ENCODE peak calls at places on chromosomes 2 and 18, in nine cellular contexts. M is ascending aorta, L is fibroblast of pulmonary artery, H is neural progenitor cell, O is astrocyte of the cerebellum, R is cardiac fibroblast, U is gastrocnemius medialis, Z is fibroblast of mammary gland, P is brain microvascular endothelial cell. I is an unnamed sample.

GRCh38 chr2:238060096-238060541 is 682 bp upstream of the SCLY start:
- DNase-seq in M (no peak), L (peak), H (no peak), O (no peak), R (peak), U (no peak), Z (peak), P (peak), I (peak)

GRCh38 chr2:155840661-155841060 is 491.9 kb downstream of the NR4A2 start:
- DNase-seq in M (no peak), L (no peak), H (no peak), O (no peak), R (no peak), U (no peak), Z (no peak), P (no peak), I (peak)

GRCh38 chr18:48996901-48997463 is 46.2 kb upstream of the SMAD7 start:
- DNase-seq in M (no peak), L (peak), H (no peak), O (peak), R (peak), U (no peak), Z (peak), P (peak), I (peak)

GRCh38 chr2:189610700-189611099 is 30.1 kb upstream of the SLC40A1 start:
- DNase-seq in M (no peak), L (no peak), H (no peak), O (no peak), R (no peak), U (no peak), Z (no peak), P (no peak), I (no peak)

GRCh38 chr2:236089271-236090026 is 78.7 kb downstream of the GBX2 start:
- DNase-seq in M (no peak), L (no peak), H (no peak), O (no peak), R (no peak), U (no peak), Z (peak), P (no peak), I (no peak)

GRCh38 chr2:231336236-231336635 is 59.3 kb upstream of the B3GNT7 start:
- DNase-seq in M (no peak), L (no peak), H (no peak), O (no peak), R (no peak), U (no peak), Z (no peak), P (no peak), I (no peak)

GRCh38 chr2:190468814-190469569 is 60.8 kb downstream of the MFSD6 start:
- DNase-seq in M (no peak), L (peak), H (no peak), O (peak), R (peak), U (peak), Z (peak), P (peak), I (peak)

GRCh38 chr2:146634256-146635068 is 1210.4 kb upstream of the ACVR2A start:
- DNase-seq in M (no peak), L (peak), H (no peak), O (peak), R (peak), U (no peak), Z (peak), P (peak), I (peak)

GRCh38 chr2:3594493-3595281 is at the start of gene COLEC11:
- DNase-seq in M (no peak), L (peak), H (peak), O (no peak), R (peak), U (no peak), Z (no peak), P (peak), I (no peak)

GRCh38 chr2:105873721-105874120 is 129.0 kb downstream of the NCK2 start:
- DNase-seq in M (no peak), L (peak), H (peak), O (peak), R (peak), U (no peak), Z (peak), P (peak), I (peak)

GRCh38 chr2:8544786-8545631 is 136.8 kb upstream of the ID2 start:
- DNase-seq in M (peak), L (peak), H (peak), O (peak), R (peak), U (peak), Z (peak), P (peak), I (peak)

GRCh38 chr2:226742346-226742745 is 57.3 kb downstream of the IRS1 start:
- DNase-seq in M (no peak), L (peak), H (peak), O (peak), R (peak), U (peak), Z (no peak), P (no peak), I (peak)

GRCh38 chr2:150046211-150046610 is 441.3 kb downstream of the RND3 start:
- DNase-seq in M (no peak), L (peak), H (no peak), O (no peak), R (peak), U (no peak), Z (no peak), P (peak), I (peak)

GRCh38 chr2:218081063-218081462 is 12.0 kb downstream of the RUFY4 start:
- DNase-seq in M (no peak), L (no peak), H (no peak), O (no peak), R (no peak), U (no peak), Z (no peak), P (no peak), I (no peak)

GRCh38 chr2:231786177-231786916 is at the start of gene COPS7B:
- DNase-seq in M (peak), L (peak), H (peak), O (peak), R (peak), U (peak), Z (peak), P (peak), I (peak)

GRCh38 chr2:218129756-218130155 is 3.9 kb downstream of the CXCR2 start:
- DNase-seq in M (no peak), L (no peak), H (no peak), O (no peak), R (no peak), U (no peak), Z (peak), P (no peak), I (peak)

GRCh38 chr18:28114472-28114871 is 62.5 kb downstream of the CDH2 start:
- DNase-seq in M (no peak), L (peak), H (no peak), O (peak), R (peak), U (no peak), Z (peak), P (peak), I (peak)

GRCh38 chr2:201983174-201983573 is 50.5 kb upstream of the FZD7 start:
- DNase-seq in M (no peak), L (no peak), H (peak), O (no peak), R (no peak), U (no peak), Z (no peak), P (no peak), I (no peak)
- TF ChIP-seq CTCF in M (no peak), L (no peak), H (no peak), O (no peak), R (no peak), U (no peak), Z (no peak), P (no peak), I (no peak)

GRCh38 chr2:46298272-46298521 is 990 bp downstream of the EPAS1 start:
- DNase-seq in M (no peak), L (no peak), H (no peak), O (no peak), R (no peak), U (no peak), Z (no peak), P (no peak), I (no peak)
- H3K4me3 ChIP-seq in M (peak), L (peak), H (peak), O (peak), R (peak), U (peak), Z (peak), P (peak), I (peak)

DNA sequence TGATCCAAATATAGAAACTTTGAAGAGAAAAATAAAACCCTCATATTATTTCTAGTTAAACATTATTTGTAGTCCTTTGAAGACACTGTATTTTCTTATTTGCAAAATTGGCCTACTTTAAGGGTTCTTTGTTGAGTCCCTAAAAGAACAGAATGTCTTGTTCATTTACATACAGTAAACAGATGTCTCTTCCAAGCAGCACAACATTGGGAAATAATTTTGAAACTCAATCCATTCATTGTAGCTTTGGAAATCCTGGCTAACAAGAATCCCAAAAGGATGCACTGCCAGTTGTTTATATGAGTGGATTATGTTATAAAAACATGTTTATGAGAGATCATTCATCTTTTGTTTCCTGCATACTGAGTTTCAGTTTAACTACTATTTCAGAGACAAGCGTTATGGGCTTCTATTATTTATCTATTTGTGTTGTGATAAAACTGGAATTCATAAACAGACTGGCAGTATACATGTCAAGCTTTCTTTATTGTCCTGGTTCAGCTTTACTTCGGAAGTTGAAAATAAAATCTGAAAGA is 499.3 kb downstream of the PID1 start:
- DNase-seq in M (no peak), L (no peak), H (no peak), O (no peak), R (peak), U (peak), Z (peak), P (no peak), I (no peak)
- TF ChIP-seq CTCF in M (no peak), L (no peak), H (no peak), O (no peak), R (no peak), U (no peak), Z (no peak), P (no peak), I (no peak)

GRCh38 chr2:930935-931334 is 19.7 kb upstream of the SNTG2 start:
- DNase-seq in M (no peak), L (no peak), H (no peak), O (no peak), R (no peak), U (no peak), Z (no peak), P (no peak), I (no peak)

GRCh38 chr2:929011-929735 is 21.5 kb upstream of the SNTG2 start:
- DNase-seq in M (no peak), L (no peak), H (no peak), O (no peak), R (no peak), U (no peak), Z (no peak), P (no peak), I (no peak)

GRCh38 chr2:933734-934295 is 16.8 kb upstream of the SNTG2 start:
- DNase-seq in M (no peak), L (peak), H (no peak), O (no peak), R (peak), U (no peak), Z (peak), P (no peak), I (no peak)

GRCh38 chr2:929965-930364 is 20.7 kb upstream of the SNTG2 start:
- DNase-seq in M (no peak), L (no peak), H (no peak), O (no peak), R (no peak), U (no peak), Z (no peak), P (no peak), I (no peak)

DNA sequence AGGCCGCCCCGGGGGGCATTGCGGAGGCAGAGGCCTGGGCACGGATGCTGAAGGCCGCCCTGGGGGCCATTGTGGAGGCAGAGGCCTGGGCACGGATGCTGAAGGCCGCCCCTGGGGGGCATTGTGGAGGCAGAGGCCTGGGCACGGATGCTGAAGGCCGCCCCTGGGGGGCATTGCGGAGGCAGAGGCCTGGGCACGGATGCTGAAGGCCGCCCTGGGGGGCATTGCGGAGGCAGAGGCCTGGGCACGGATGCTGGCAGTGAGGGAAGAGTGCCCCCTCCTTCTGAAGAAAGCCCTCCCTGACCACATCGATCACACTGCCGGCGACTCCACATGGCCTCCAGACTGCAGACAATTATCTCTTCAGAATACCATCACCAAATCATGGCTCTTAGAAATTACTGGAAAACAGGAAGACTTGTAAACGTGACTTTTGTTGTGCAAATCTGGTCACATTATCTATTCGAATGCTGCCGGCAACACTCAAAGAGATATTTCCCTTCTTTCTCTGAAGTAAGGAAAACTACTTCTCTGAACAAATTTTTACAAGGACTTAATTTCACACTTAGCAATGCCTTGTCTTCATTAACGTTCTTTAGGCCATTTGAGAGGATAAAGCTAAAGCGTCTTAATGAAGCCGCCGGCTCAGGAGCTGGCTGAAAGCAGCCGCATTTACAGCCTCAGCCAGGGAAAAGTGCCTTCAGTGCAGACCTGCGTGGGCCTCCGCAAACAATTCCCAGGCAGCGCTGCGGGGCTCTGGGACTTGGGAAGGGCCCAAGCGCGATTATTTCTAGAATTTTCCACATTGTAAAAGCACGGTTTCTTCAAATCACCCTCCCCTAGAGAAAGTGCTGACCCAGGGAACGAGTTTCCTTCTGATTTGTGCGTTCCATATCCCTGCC is 18.1 kb upstream of the SNTG2 start:
- DNase-seq in M (no peak), L (no peak), H (peak), O (no peak), R (no peak), U (no peak), Z (no peak), P (no peak), I (no peak)
- H3K4me3 ChIP-seq in M (no peak), L (no peak), H (no peak), O (no peak), R (no peak), U (no peak), Z (no peak), P (no peak), I (no peak)

GRCh38 chr2:169328785-169329184 is 33.5 kb downstream of the LRP2 start:
- DNase-seq in M (no peak), L (no peak), H (no peak), O (no peak), R (no peak), U (no peak), Z (no peak), P (no peak), I (no peak)

GRCh38 chr2:169324581-169325260 is 37.6 kb downstream of the LRP2 start:
- DNase-seq in M (no peak), L (no peak), H (no peak), O (no peak), R (peak), U (no peak), Z (no peak), P (no peak), I (no peak)

GRCh38 chr2:169330555-169330889 is 31.8 kb downstream of the LRP2 start:
- DNase-seq in M (no peak), L (no peak), H (no peak), O (no peak), R (no peak), U (no peak), Z (no peak), P (no peak), I (no peak)

GRCh38 chr2:169331461-169331860 is 30.9 kb downstream of the LRP2 start:
- DNase-seq in M (no peak), L (no peak), H (no peak), O (no peak), R (no peak), U (no peak), Z (no peak), P (no peak), I (no peak)

GRCh38 chr2:169329669-169330554 is 32.4 kb downstream of the LRP2 start:
- DNase-seq in M (no peak), L (no peak), H (no peak), O (no peak), R (no peak), U (no peak), Z (no peak), P (no peak), I (no peak)
- TF ChIP-seq CTCF in M (no peak), L (no peak), H (no peak), O (no peak), R (no peak), U (no peak), Z (no peak), P (no peak), I (no peak)

GRCh38 chr18:53375641-53376040 is 848.8 kb downstream of the MBD2 start:
- DNase-seq in M (no peak), L (no peak), H (no peak), O (no peak), R (no peak), U (no peak), Z (no peak), P (no peak), I (no peak)
- H3K4me3 ChIP-seq in M (no peak), L (no peak), H (no peak), O (no peak), R (no peak), U (no peak), Z (no peak), P (no peak), I (no peak)

GRCh38 chr2:171141320-171141719 is 19.4 kb downstream of the TLK1 start:
- DNase-seq in M (no peak), L (no peak), H (no peak), O (no peak), R (peak), U (no peak), Z (peak), P (peak), I (peak)
- TF ChIP-seq CTCF in M (no peak), L (no peak), H (no peak), O (no peak), R (no peak), U (no peak), Z (no peak), P (peak), I (peak)

DNA sequence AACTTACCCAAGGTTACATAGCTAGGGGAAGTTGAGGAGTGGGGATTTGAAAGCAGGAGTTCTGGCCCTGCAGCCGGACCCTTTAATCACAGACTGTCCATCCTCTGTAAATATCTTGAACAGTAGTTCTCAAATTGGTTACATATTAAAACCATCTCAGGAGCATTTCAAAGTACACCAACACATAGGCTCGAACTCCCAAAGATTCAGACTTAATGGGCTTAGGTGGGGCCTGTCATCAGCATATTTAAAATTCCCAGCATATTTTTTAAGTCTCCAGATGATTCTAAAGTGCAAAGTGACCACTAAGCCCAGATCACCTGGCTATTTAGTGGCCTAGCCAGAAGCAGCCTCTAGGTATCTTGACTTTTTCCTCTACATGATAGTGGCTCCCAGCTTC is 192.2 kb downstream of the ZNF385B start:
- DNase-seq in M (no peak), L (no peak), H (no peak), O (no peak), R (no peak), U (no peak), Z (no peak), P (no peak), I (no peak)
- H3K4me3 ChIP-seq in M (no peak), L (no peak), H (no peak), O (no peak), R (no peak), U (no peak), Z (no peak), P (no peak), I (no peak)

GRCh38 chr2:183248866-183249567 is 124.8 kb downstream of the NUP35 start:
- DNase-seq in M (no peak), L (peak), H (peak), O (peak), R (peak), U (no peak), Z (peak), P (peak), I (peak)
- TF ChIP-seq CTCF in M (no peak), L (peak), H (peak), O (peak), R (peak), U (peak), Z (peak), P (peak), I (peak)